ENCODE peak calls at places on chromosomes 4 and X, in five cellular contexts. One of them, this sample, is unnamed.

GRCh38 chrX:154295664-154296310 is at the start of gene TKTL1:
- DNase-seq in mammary epithelial cell: no peak
- DNase-seq in cardiac muscle cell: no peak
- DNase-seq in mucosa of descending colon: no peak
- DNase-seq in psoas muscle: no peak
- DNase-seq in this sample: no peak

GRCh38 chrX:121000589-121000988 is 15.0 kb upstream of the CT47A1 start:
- DNase-seq in mammary epithelial cell: peak; percentile 33
- DNase-seq in cardiac muscle cell: no peak
- DNase-seq in mucosa of descending colon: no peak
- DNase-seq in psoas muscle: no peak
- DNase-seq in this sample: no peak

GRCh38 chrX:136710324-136710951 is 62.5 kb downstream of the CD40LG start:
- DNase-seq in mammary epithelial cell: peak; percentile 63
- DNase-seq in cardiac muscle cell: no peak
- DNase-seq in mucosa of descending colon: no peak
- DNase-seq in psoas muscle: no peak
- DNase-seq in this sample: no peak

GRCh38 chrX:123803331-123803983 is 56.4 kb upstream of the XIAP start:
- DNase-seq in mammary epithelial cell: peak; percentile 82
- DNase-seq in cardiac muscle cell: peak; percentile 17
- DNase-seq in mucosa of descending colon: no peak
- DNase-seq in psoas muscle: no peak
- DNase-seq in this sample: no peak

GRCh38 chr4:179586460-179586859 is 2144.2 kb upstream of the AGA start:
- DNase-seq in mammary epithelial cell: no peak
- DNase-seq in cardiac muscle cell: no peak
- DNase-seq in mucosa of descending colon: no peak
- DNase-seq in psoas muscle: no peak
- DNase-seq in this sample: no peak

GRCh38 chr4:98659741-98660507 is 1.5 kb upstream of the TSPAN5 start:
- DNase-seq in mammary epithelial cell: peak; percentile 48
- DNase-seq in cardiac muscle cell: no peak
- DNase-seq in mucosa of descending colon: no peak
- DNase-seq in psoas muscle: no peak
- DNase-seq in this sample: no peak

GRCh38 chr4:1047106-1047975 is 35.9 kb downstream of the FGFRL1 start:
- DNase-seq in mammary epithelial cell: no peak
- DNase-seq in cardiac muscle cell: no peak
- DNase-seq in mucosa of descending colon: peak; percentile 51
- DNase-seq in psoas muscle: peak; percentile 25
- DNase-seq in this sample: peak; percentile 14

GRCh38 chr4:38119663-38120374 is 159.6 kb downstream of the PTTG2 start:
- DNase-seq in mammary epithelial cell: peak; percentile 83
- DNase-seq in cardiac muscle cell: no peak
- DNase-seq in mucosa of descending colon: no peak
- DNase-seq in psoas muscle: no peak
- DNase-seq in this sample: no peak

GRCh38 chr4:8198906-8199593 is at the start of gene SH3TC1:
- DNase-seq in mammary epithelial cell: peak; percentile 94
- DNase-seq in cardiac muscle cell: peak; percentile 51
- DNase-seq in mucosa of descending colon: peak; percentile 92
- DNase-seq in psoas muscle: peak; percentile 88
- DNase-seq in this sample: peak; percentile 89

GRCh38 chr4:114393295-114394038 is 205.1 kb upstream of the UGT8 start:
- DNase-seq in mammary epithelial cell: peak; percentile 49
- DNase-seq in cardiac muscle cell: no peak
- DNase-seq in mucosa of descending colon: no peak
- DNase-seq in psoas muscle: no peak
- DNase-seq in this sample: no peak

GRCh38 chrX:28487818-28488217 is 99.4 kb upstream of the IL1RAPL1 start:
- DNase-seq in mammary epithelial cell: no peak
- DNase-seq in cardiac muscle cell: no peak
- DNase-seq in mucosa of descending colon: no peak
- DNase-seq in psoas muscle: no peak
- DNase-seq in this sample: no peak

GRCh38 chr4:95038791-95039190 is 281.0 kb downstream of the BMPR1B start:
- DNase-seq in mammary epithelial cell: no peak
- DNase-seq in cardiac muscle cell: no peak
- DNase-seq in mucosa of descending colon: no peak
- DNase-seq in psoas muscle: no peak
- DNase-seq in this sample: no peak

GRCh38 chrX:2578864-2579263 is 78.1 kb upstream of the DHRSX start:
- DNase-seq in mammary epithelial cell: no peak
- DNase-seq in cardiac muscle cell: no peak
- DNase-seq in mucosa of descending colon: no peak
- DNase-seq in psoas muscle: no peak
- DNase-seq in this sample: no peak

GRCh38 chr4:102824398-102824797 is 3.0 kb downstream of the UBE2D3 start:
- DNase-seq in mammary epithelial cell: no peak
- DNase-seq in cardiac muscle cell: no peak
- DNase-seq in mucosa of descending colon: no peak
- DNase-seq in psoas muscle: no peak
- DNase-seq in this sample: no peak

GRCh38 chr4:67483868-67484602 is 61.3 kb downstream of the CENPC start:
- DNase-seq in mammary epithelial cell: no peak
- DNase-seq in cardiac muscle cell: no peak
- DNase-seq in mucosa of descending colon: no peak
- DNase-seq in psoas muscle: no peak
- DNase-seq in this sample: no peak

GRCh38 chr4:118112647-118113046 is 78.4 kb downstream of the NDST3 start:
- DNase-seq in mammary epithelial cell: no peak
- DNase-seq in cardiac muscle cell: no peak
- DNase-seq in mucosa of descending colon: no peak
- DNase-seq in psoas muscle: no peak
- DNase-seq in this sample: no peak

GRCh38 chr4:109025471-109026076 is 262.7 kb upstream of the ETNPPL start:
- DNase-seq in mammary epithelial cell: no peak
- DNase-seq in cardiac muscle cell: no peak
- DNase-seq in mucosa of descending colon: no peak
- DNase-seq in psoas muscle: no peak
- DNase-seq in this sample: no peak

GRCh38 chr4:7746351-7747061 is 193.2 kb downstream of the AFAP1 start:
- DNase-seq in mammary epithelial cell: no peak
- DNase-seq in cardiac muscle cell: no peak
- DNase-seq in mucosa of descending colon: no peak
- DNase-seq in psoas muscle: no peak
- DNase-seq in this sample: no peak

GRCh38 chrX:100615015-100615414 is 21.6 kb downstream of the TSPAN6 start:
- DNase-seq in mammary epithelial cell: peak; percentile 50
- DNase-seq in cardiac muscle cell: peak; percentile 46
- DNase-seq in mucosa of descending colon: peak; percentile 38
- DNase-seq in psoas muscle: no peak
- DNase-seq in this sample: no peak

GRCh38 chr4:88803600-88804096 is 106.0 kb upstream of the NAP1L5 start:
- DNase-seq in mammary epithelial cell: peak; percentile 82
- DNase-seq in cardiac muscle cell: no peak
- DNase-seq in mucosa of descending colon: peak; percentile 73
- DNase-seq in psoas muscle: no peak
- DNase-seq in this sample: no peak

GRCh38 chr4:26384380-26385057 is 63.7 kb downstream of the RBPJ start:
- DNase-seq in mammary epithelial cell: no peak
- DNase-seq in cardiac muscle cell: no peak
- DNase-seq in mucosa of descending colon: no peak
- DNase-seq in psoas muscle: no peak
- DNase-seq in this sample: no peak

GRCh38 chr4:77538574-77539157 is 67.0 kb upstream of the CXCL13 start:
- DNase-seq in mammary epithelial cell: peak; percentile 71
- DNase-seq in cardiac muscle cell: no peak
- DNase-seq in mucosa of descending colon: peak; percentile 44
- DNase-seq in psoas muscle: no peak
- DNase-seq in this sample: no peak

GRCh38 chrX:46687619-46688018 is 71.3 kb downstream of the SLC9A7 start:
- DNase-seq in mammary epithelial cell: peak; percentile 27
- DNase-seq in cardiac muscle cell: no peak
- DNase-seq in mucosa of descending colon: no peak
- DNase-seq in psoas muscle: no peak
- DNase-seq in this sample: no peak

GRCh38 chr4:77215107-77215506 is 58.1 kb downstream of the CCNG2 start:
- DNase-seq in mammary epithelial cell: no peak
- DNase-seq in cardiac muscle cell: no peak
- DNase-seq in mucosa of descending colon: no peak
- DNase-seq in psoas muscle: no peak
- DNase-seq in this sample: no peak

GRCh38 chrX:45274576-45274975 is 73.9 kb upstream of the DIPK2B start:
- DNase-seq in mammary epithelial cell: peak; percentile 6
- DNase-seq in cardiac muscle cell: no peak
- DNase-seq in mucosa of descending colon: no peak
- DNase-seq in psoas muscle: no peak
- DNase-seq in this sample: no peak

GRCh38 chrX:1336331-1337143 is at the start of gene IL3RA:
- DNase-seq in mammary epithelial cell: no peak
- DNase-seq in cardiac muscle cell: peak; percentile 31
- DNase-seq in mucosa of descending colon: peak; percentile 62
- DNase-seq in psoas muscle: no peak
- DNase-seq in this sample: no peak

GRCh38 chrX:41667631-41668030 is 21.1 kb upstream of the GPR34 start:
- DNase-seq in mammary epithelial cell: no peak
- DNase-seq in cardiac muscle cell: no peak
- DNase-seq in mucosa of descending colon: no peak
- DNase-seq in psoas muscle: no peak
- DNase-seq in this sample: no peak

GRCh38 chrX:136147966-136148365 is 633 bp downstream of the FHL1 start:
- DNase-seq in mammary epithelial cell: no peak
- DNase-seq in cardiac muscle cell: no peak
- DNase-seq in mucosa of descending colon: no peak
- DNase-seq in psoas muscle: no peak
- DNase-seq in this sample: no peak

GRCh38 chr4:55947254-55947882 is 1.4 kb upstream of the CEP135 start:
- DNase-seq in mammary epithelial cell: peak; percentile 24
- DNase-seq in cardiac muscle cell: no peak
- DNase-seq in mucosa of descending colon: peak; percentile 7
- DNase-seq in psoas muscle: no peak
- DNase-seq in this sample: no peak
- H3K4me3 ChIP-seq in mammary epithelial cell: no peak overlapping the region
- H3K4me3 ChIP-seq in cardiac muscle cell: no peak overlapping the region
- H3K4me3 ChIP-seq in mucosa of descending colon: no peak overlapping the region
- H3K4me3 ChIP-seq in psoas muscle: peak overlapping the region; percentile 83
- H3K4me3 ChIP-seq in this sample: peak overlapping the region; percentile 87

GRCh38 chrX:152445926-152446325 is 5.2 kb downstream of the GABRA3 start:
- DNase-seq in mammary epithelial cell: no peak
- DNase-seq in cardiac muscle cell: no peak
- DNase-seq in mucosa of descending colon: no peak
- DNase-seq in psoas muscle: no peak
- DNase-seq in this sample: no peak
- H3K9me3 ChIP-seq in mammary epithelial cell: no peaks in the 10 kb centered on the region
- H3K9me3 ChIP-seq in cardiac muscle cell: no peaks in the 10 kb centered on the region
- H3K9me3 ChIP-seq in mucosa of descending colon: no peaks in the 10 kb centered on the region
- H3K9me3 ChIP-seq in psoas muscle: no peaks in the 10 kb centered on the region
- H3K9me3 ChIP-seq in this sample: no peaks in the 10 kb centered on the region

GRCh38 chrX:142593470-142593869 is 388.4 kb upstream of the MAGEC2 start:
- DNase-seq in mammary epithelial cell: no peak
- DNase-seq in cardiac muscle cell: no peak
- DNase-seq in mucosa of descending colon: no peak
- DNase-seq in psoas muscle: no peak
- DNase-seq in this sample: no peak
- TF ChIP-seq CTCF in mammary epithelial cell: no peak
- TF ChIP-seq CTCF in cardiac muscle cell: no peak
- TF ChIP-seq CTCF in mucosa of descending colon: no peak
- TF ChIP-seq CTCF in psoas muscle: no peak
- TF ChIP-seq CTCF in this sample: no peak

DNA sequence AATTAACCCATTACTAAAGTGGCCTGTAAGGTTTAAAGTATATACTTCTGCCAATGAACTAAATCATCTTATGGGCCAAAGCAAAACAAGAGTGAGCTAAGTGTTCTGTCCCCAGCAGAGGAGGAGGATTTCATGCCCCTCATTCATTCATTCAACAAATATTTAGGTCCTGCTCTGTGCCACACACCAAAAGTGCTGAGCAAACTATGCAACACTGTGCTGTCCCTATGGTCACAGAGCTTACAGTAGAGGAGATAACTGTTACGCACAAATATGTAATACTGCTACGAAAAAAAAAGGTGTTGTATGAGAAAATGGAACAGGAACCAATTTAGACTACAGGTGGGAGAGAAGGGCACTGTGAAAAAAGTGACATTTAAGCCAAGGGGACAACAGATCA is 1.7 kb downstream of the SH3KBP1 start:
- DNase-seq in mammary epithelial cell: no peak
- DNase-seq in cardiac muscle cell: no peak
- DNase-seq in mucosa of descending colon: no peak
- DNase-seq in psoas muscle: no peak
- DNase-seq in this sample: no peak
- H3K4me3 ChIP-seq in mammary epithelial cell: no peak overlapping the region
- H3K4me3 ChIP-seq in cardiac muscle cell: no peak overlapping the region
- H3K4me3 ChIP-seq in mucosa of descending colon: no peak overlapping the region
- H3K4me3 ChIP-seq in psoas muscle: peak overlapping the region; percentile 78
- H3K4me3 ChIP-seq in this sample: peak overlapping the region; percentile 81

GRCh38 chr4:92021203-92021602 is 282.6 kb upstream of the GRID2 start:
- DNase-seq in mammary epithelial cell: no peak
- DNase-seq in cardiac muscle cell: no peak
- DNase-seq in mucosa of descending colon: no peak
- DNase-seq in psoas muscle: no peak
- DNase-seq in this sample: no peak

DNA sequence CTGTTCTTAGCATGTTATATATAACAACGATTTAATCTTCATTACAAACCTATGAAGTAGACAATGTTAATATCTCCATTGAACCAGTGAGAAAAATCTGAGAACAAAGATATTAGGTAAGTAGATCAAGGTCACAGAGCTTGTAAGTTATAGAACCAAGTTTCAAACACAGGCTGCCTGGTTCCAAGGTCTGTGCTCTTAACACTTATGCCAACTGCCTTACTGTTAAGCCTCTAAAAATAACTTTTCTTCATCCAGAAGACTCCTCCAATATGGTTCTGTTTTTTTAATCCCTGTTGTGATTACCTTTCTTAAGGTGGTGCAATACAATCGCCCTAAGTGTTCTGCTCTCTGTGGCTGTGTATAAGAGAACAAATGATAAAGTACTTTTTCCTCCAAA is 282.0 kb upstream of the GRID2 start:
- DNase-seq in mammary epithelial cell: no peak
- DNase-seq in cardiac muscle cell: no peak
- DNase-seq in mucosa of descending colon: no peak
- DNase-seq in psoas muscle: no peak
- DNase-seq in this sample: no peak
- H3K9me3 ChIP-seq in mammary epithelial cell: no peaks in the 10 kb centered on the region
- H3K9me3 ChIP-seq in cardiac muscle cell: no peaks in the 10 kb centered on the region
- H3K9me3 ChIP-seq in mucosa of descending colon: no peaks in the 10 kb centered on the region
- H3K9me3 ChIP-seq in psoas muscle: no peaks in the 10 kb centered on the region
- H3K9me3 ChIP-seq in this sample: no peaks in the 10 kb centered on the region

This sample was measured in left ventricle myocardium inferior.